ENCODE peak calls at places on chromosomes 7 and 10, in ten cellular contexts. N is right atrium auricular region, F is psoas muscle, K is adrenal gland, D is sigmoid colon, L is foreskin keratinocyte, M is aorta, Y is fibroblast of lung, G is thoracic aorta, S is mammary epithelial cell. J is an unnamed sample. For H3K4me1, the result is how much of the 10 kb centered on the place peaks cover.

GRCh38 chr7:22173884-22174573 is 182.9 kb downstream of the RAPGEF5 start:
- DNase-seq in G (no peak), F (no peak), K (no peak), Y (no peak), D (no peak), L (peak), N (no peak), M (no peak), S (peak), J (no peak)

GRCh38 chr10:90746829-90747228 is 111.0 kb downstream of the HTR7 start:
- DNase-seq in Y (no peak), M (no peak), L (peak), S (peak), N (no peak), G (no peak), D (no peak), F (no peak), K (no peak), J (no peak)

GRCh38 chr10:3424102-3424803 is 251.7 kb upstream of the PITRM1 start:
- DNase-seq in D (no peak), N (peak), M (no peak), K (peak), S (no peak), G (no peak), L (peak), Y (peak), F (peak), J (peak)

GRCh38 chr10:76649723-76650127 is 987.9 kb downstream of the KCNMA1 start:
- DNase-seq in K (no peak), Y (peak), M (no peak), L (no peak), S (peak), D (peak), F (no peak), G (no peak), N (no peak), J (peak)

GRCh38 chr7:140982508-140982907 is 32.2 kb downstream of the MRPS33 start:
- DNase-seq in S (no peak), Y (no peak), F (no peak), G (no peak), K (no peak), N (no peak), L (no peak), D (no peak), M (no peak), J (no peak)

GRCh38 chr7:143910473-143911248 is 8.7 kb upstream of the TCAF1 start:
- DNase-seq in F (no peak), M (no peak), S (no peak), G (no peak), N (no peak), K (no peak), D (no peak), Y (no peak), L (peak), J (no peak)

GRCh38 chr10:22246680-22247391 is 29.0 kb upstream of the EBLN1 start:
- DNase-seq in D (no peak), M (no peak), K (no peak), S (peak), N (no peak), L (peak), F (no peak), G (no peak), Y (peak), J (peak)

GRCh38 chr10:13100349-13101294 is 659 bp downstream of the OPTN start:
- DNase-seq in F (no peak), K (peak), M (no peak), S (peak), L (peak), Y (peak), N (no peak), G (no peak), D (peak), J (peak)

GRCh38 chr7:91850455-91850854 is 30.0 kb downstream of the MTERF1 start:
- DNase-seq in K (no peak), G (no peak), F (no peak), Y (peak), M (no peak), S (peak), L (peak), N (no peak), D (no peak), J (no peak)

GRCh38 chr7:28937103-28937502 is 21.0 kb downstream of the TRIL start:
- DNase-seq in F (no peak), S (no peak), L (peak), D (no peak), G (no peak), N (no peak), K (no peak), Y (no peak), M (no peak), J (no peak)

GRCh38 chr7:55164527-55164926 is 145.7 kb downstream of the EGFR start:
- DNase-seq in S (no peak), G (no peak), L (no peak), M (no peak), D (no peak), K (no peak), F (no peak), N (no peak), Y (no peak), J (no peak)

GRCh38 chr7:30692438-30692837 is 10.2 kb upstream of the CRHR2 start:
- DNase-seq in D (no peak), L (no peak), G (no peak), F (no peak), M (no peak), N (no peak), Y (no peak), S (no peak), K (no peak), J (no peak)

GRCh38 chr10:24952146-24952700 is at the start of gene PRTFDC1:
- DNase-seq in K (peak), G (no peak), D (peak), L (no peak), N (no peak), Y (peak), S (no peak), F (peak), M (peak), J (peak)

GRCh38 chr10:46106410-46107255 is 60.6 kb upstream of the MSMB start:
- DNase-seq in Y (peak), D (peak), N (no peak), L (peak), K (peak), S (peak), F (peak), G (no peak), M (peak), J (peak)

GRCh38 chr7:141649865-141650499 is 52.0 kb downstream of the DENND11 start:
- DNase-seq in L (peak), N (peak), Y (peak), F (no peak), D (peak), S (peak), G (peak), K (peak), M (peak), J (peak)

GRCh38 chr10:119545310-119545709 is 2.8 kb upstream of the RGS10 start:
- DNase-seq in G (no peak), D (no peak), S (no peak), M (no peak), K (no peak), L (no peak), N (no peak), F (no peak), Y (no peak), J (no peak)

GRCh38 chr7:143492799-143493568 is 15.3 kb downstream of the TAS2R41 start:
- DNase-seq in N (no peak), S (no peak), D (no peak), M (no peak), G (no peak), L (peak), F (no peak), Y (peak), K (no peak), J (no peak)

GRCh38 chr10:28307267-28307666 is 4.4 kb upstream of the MPP7 start:
- DNase-seq in N (no peak), S (no peak), D (no peak), M (no peak), F (no peak), Y (no peak), G (no peak), K (no peak), L (no peak), J (no peak)

GRCh38 chr7:4297843-4298219 is 384.3 kb upstream of the FOXK1 start:
- DNase-seq in N (peak), D (no peak), Y (no peak), F (no peak), G (no peak), M (no peak), L (no peak), S (no peak), K (no peak), J (no peak)

GRCh38 chr7:98355250-98355538 is 45.7 kb downstream of the BAIAP2L1 start:
- DNase-seq in K (no peak), L (no peak), M (peak), D (no peak), F (no peak), Y (no peak), N (no peak), G (no peak), S (no peak), J (no peak)

GRCh38 chr10:59678884-59679301 is 30.8 kb downstream of the SLC16A9 start:
- DNase-seq in L (peak), N (no peak), G (no peak), S (peak), Y (peak), K (peak), F (no peak), D (no peak), M (no peak), J (no peak)

GRCh38 chr10:98446121-98446655 is 547 bp downstream of the HPS1 start:
- DNase-seq in S (peak), G (no peak), K (peak), D (peak), N (no peak), Y (peak), F (no peak), L (peak), M (no peak), J (peak)

GRCh38 chr10:50396491-50397311 is 145.4 kb upstream of the ASAH2 start:
- DNase-seq in G (no peak), F (no peak), Y (peak), N (no peak), D (no peak), K (no peak), L (peak), M (no peak), S (no peak), J (no peak)

GRCh38 chr7:6286486-6286885 is 14.1 kb upstream of the CYTH3 start:
- DNase-seq in G (no peak), L (no peak), M (peak), Y (no peak), D (peak), N (no peak), K (no peak), F (no peak), S (no peak), J (peak)

GRCh38 chr10:8586504-8586903 is 532.0 kb downstream of the GATA3 start:
- DNase-seq in L (peak), D (no peak), N (no peak), M (no peak), G (no peak), F (no peak), K (no peak), Y (no peak), S (peak), J (no peak)

GRCh38 chr7:107874605-107875446 is 16.2 kb upstream of the DLD start:
- DNase-seq in F (no peak), D (peak), G (no peak), Y (peak), N (no peak), K (peak), S (peak), M (no peak), L (peak), J (peak)

GRCh38 chr10:3347413-3348147 is 175.0 kb upstream of the PITRM1 start:
- DNase-seq in Y (no peak), G (no peak), K (no peak), M (no peak), N (no peak), F (no peak), L (no peak), S (no peak), D (no peak), J (no peak)

GRCh38 chr10:5502903-5503835 is 3.8 kb upstream of the CALML5 start:
- DNase-seq in F (no peak), M (peak), N (no peak), K (no peak), G (no peak), S (peak), Y (no peak), D (peak), L (peak), J (no peak)

GRCh38 chr7:121049028-121049791 is 60.7 kb downstream of the CPED1 start:
- DNase-seq in F (no peak), S (no peak), G (no peak), K (no peak), D (no peak), L (no peak), Y (peak), M (no peak), N (no peak), J (no peak)

GRCh38 chr7:148738737-148739535 is 40.2 kb downstream of the CUL1 start:
- DNase-seq in K (no peak), Y (no peak), N (no peak), F (no peak), M (no peak), G (no peak), S (no peak), L (peak), D (no peak), J (no peak)

GRCh38 chr10:127118024-127118423 is 78.4 kb downstream of the INSYN2A start:
- DNase-seq in S (no peak), M (no peak), F (no peak), K (no peak), G (no peak), Y (no peak), L (no peak), N (no peak), D (no peak), J (no peak)

GRCh38 chr10:10785627-10786333 is 231.9 kb upstream of the CELF2 start:
- DNase-seq in N (no peak), M (no peak), D (no peak), S (peak), F (no peak), Y (peak), G (no peak), K (no peak), L (peak), J (peak)
- H3K27ac ChIP-seq in N (no peak), M (no peak), D (no peak), S (peak), F (no peak), Y (peak), G (no peak), K (no peak), L (no peak), J (peak)

DNA sequence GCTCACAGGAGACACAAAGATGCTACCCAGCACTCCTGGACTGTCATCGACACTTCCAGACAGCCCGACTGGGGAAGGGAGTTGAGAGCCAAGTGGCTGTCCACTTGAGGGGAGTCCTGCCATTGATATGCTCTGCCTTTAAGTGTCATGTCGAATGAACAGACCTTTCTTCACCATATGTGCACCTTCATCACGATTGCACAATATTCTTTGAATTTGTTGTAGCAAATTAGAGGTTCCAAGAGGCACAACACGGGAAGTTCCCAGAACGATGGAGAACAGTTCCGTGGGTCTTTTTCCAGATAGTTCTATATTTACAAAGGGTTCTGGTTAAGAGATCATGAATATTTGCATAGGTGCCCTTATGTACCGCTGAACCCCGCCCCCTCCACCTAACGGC is 16.0 kb downstream of the SLC18A2 start:
- DNase-seq in K (no peak), S (no peak), G (no peak), M (no peak), D (no peak), F (no peak), L (no peak), N (no peak), Y (no peak), J (no peak)
- H3K4me1 ChIP-seq in K (under half), S (under half), G (under half), M (under half), D (under half), F (under half), L (under half), N (under half), Y (under half), J (under half)

GRCh38 chr10:95438781-95439180 is 122.4 kb downstream of the SORBS1 start:
- DNase-seq in D (no peak), Y (no peak), G (no peak), K (no peak), S (no peak), N (no peak), L (no peak), F (no peak), M (no peak), J (no peak)

GRCh38 chr10:95442341-95442740 is 118.8 kb downstream of the SORBS1 start:
- DNase-seq in K (no peak), D (no peak), M (no peak), F (no peak), G (no peak), L (no peak), Y (no peak), S (no peak), N (no peak), J (no peak)

GRCh38 chr10:95440756-95441546 is 120.2 kb downstream of the SORBS1 start:
- DNase-seq in L (no peak), D (no peak), K (no peak), M (no peak), F (no peak), G (no peak), N (no peak), S (no peak), Y (peak), J (no peak)

GRCh38 chr10:95441547-95441923 is 119.6 kb downstream of the SORBS1 start:
- DNase-seq in L (no peak), S (no peak), K (no peak), G (no peak), D (no peak), Y (no peak), N (no peak), F (no peak), M (no peak), J (no peak)

GRCh38 chr10:95440326-95440725 is 120.8 kb downstream of the SORBS1 start:
- DNase-seq in F (no peak), M (no peak), S (no peak), K (no peak), N (no peak), L (no peak), D (no peak), Y (no peak), G (no peak), J (no peak)
- H3K27ac ChIP-seq in F (no peak), M (no peak), S (no peak), K (no peak), N (peak), L (no peak), D (peak), Y (no peak), G (peak), J (no peak)

GRCh38 chr10:112812571-112812970 is 137.5 kb upstream of the TCF7L2 start:
- DNase-seq in K (no peak), N (no peak), M (no peak), S (no peak), D (no peak), F (no peak), G (no peak), L (no peak), Y (no peak), J (no peak)
- H3K4me1 ChIP-seq in K (under half), N (under half), M (under half), S (under half), D (under half), F (under half), G (under half), L (under half), Y (under half), J (under half)

DNA sequence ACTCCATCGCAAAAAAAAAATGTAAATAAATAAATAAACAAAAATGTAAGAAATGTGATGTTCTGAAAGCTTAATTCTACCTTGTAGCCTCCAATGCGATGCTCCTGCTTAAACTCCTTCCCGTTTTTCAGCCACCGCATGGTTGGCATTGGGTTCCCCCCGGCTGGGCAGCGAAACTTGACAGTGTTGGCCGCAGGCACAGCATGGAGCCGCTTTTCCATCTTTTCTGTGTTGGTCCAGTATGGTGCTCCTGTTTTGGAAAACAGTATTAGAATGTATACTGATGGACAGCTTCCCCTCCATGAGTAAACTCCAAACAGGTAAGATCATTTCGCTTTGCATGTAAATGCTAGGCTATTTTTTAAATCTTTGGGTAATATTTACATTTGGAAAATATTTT is 47.0 kb downstream of the FGFR2 start:
- DNase-seq in N (no peak), D (no peak), L (no peak), M (no peak), Y (no peak), S (no peak), G (no peak), K (no peak), F (no peak), J (no peak)
- H3K27ac ChIP-seq in N (no peak), D (no peak), L (no peak), M (no peak), Y (no peak), S (no peak), G (no peak), K (no peak), F (no peak), J (no peak)

DNA sequence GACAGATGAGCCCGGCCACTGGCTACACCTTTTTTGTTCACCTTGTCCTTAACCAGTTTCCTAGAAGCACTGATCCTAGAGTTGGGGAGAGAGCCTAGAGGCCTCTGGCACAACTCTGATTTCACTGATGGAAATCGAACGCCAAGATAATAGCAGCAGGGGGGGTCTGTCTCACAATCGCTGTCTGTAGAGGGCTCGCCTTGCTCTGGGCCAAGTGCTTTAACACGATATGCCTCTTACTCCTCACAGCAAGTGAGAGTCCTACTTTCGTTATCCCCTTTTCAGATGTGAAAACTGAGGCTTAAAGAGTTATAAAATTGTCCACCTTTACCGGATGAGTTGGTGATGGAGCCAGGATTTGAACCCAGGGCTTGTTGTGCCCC is 487 bp downstream of the RASSF4 start:
- DNase-seq in Y (no peak), F (no peak), N (no peak), D (no peak), K (no peak), G (no peak), M (no peak), S (no peak), L (no peak), J (peak)
- H3K4me1 ChIP-seq in Y (under half), F (half or more), N (under half), D (under half), K (under half), G (half or more), M (under half), S (under half), L (under half), J (half or more)